ENCODE peak calls at places on chromosomes 1 and 21, in four cellular contexts. I, L, T and J are unnamed samples.

GRCh38 chr21:15729346-15729673 is 472 bp upstream of the USP25 start:
- DNase-seq in I (no peak), T (no peak), L (no peak), J (no peak)

GRCh38 chr21:29235714-29236197 is 63.0 kb upstream of the BACH1 start:
- DNase-seq in T (no peak), I (no peak), L (no peak), J (no peak)

GRCh38 chr1:246527402-246528088 is 20.5 kb upstream of the SMYD3 start:
- DNase-seq in I (no peak), L (no peak), T (no peak), J (no peak)

GRCh38 chr1:156667968-156668709 is 9.1 kb downstream of the NES start:
- DNase-seq in T (no peak), I (no peak), L (no peak), J (no peak)

GRCh38 chr1:942864-943533 is 16.1 kb downstream of the NOC2L start:
- DNase-seq in T (no peak), L (no peak), I (no peak), J (no peak)

GRCh38 chr1:100051893-100052292 is 80.8 kb downstream of the SASS6 start:
- DNase-seq in L (no peak), I (no peak), T (no peak), J (no peak)

GRCh38 chr21:40699366-40699765 is 147.6 kb downstream of the DSCAM start:
- DNase-seq in T (no peak), L (no peak), I (no peak), J (no peak)

GRCh38 chr1:229456016-229456415 is 22.1 kb upstream of the ACTA1 start:
- DNase-seq in T (no peak), L (no peak), I (no peak), J (no peak)

GRCh38 chr1:150836129-150836773 is 28.2 kb upstream of the CTSK start:
- DNase-seq in L (no peak), T (peak; percentile 37), I (no peak), J (no peak)

GRCh38 chr1:48059289-48059688 is 62.1 kb upstream of the TRABD2B start:
- DNase-seq in L (no peak), I (no peak), T (no peak), J (no peak)

GRCh38 chr1:147223740-147224615 is 1.2 kb downstream of the FMO5 start:
- DNase-seq in T (no peak), L (no peak), I (no peak), J (no peak)

GRCh38 chr1:27296773-27297214 is 25.2 kb upstream of the TMEM222 start:
- DNase-seq in I (peak; percentile 30), L (peak; percentile 64), T (peak; percentile 9), J (peak; percentile 84)

GRCh38 chr1:172585348-172585747 is 52.4 kb downstream of the SUCO start:
- DNase-seq in L (no peak), T (no peak), I (peak; percentile 49), J (no peak)

GRCh38 chr1:89525169-89525855 is 683 bp downstream of the LRRC8B start:
- DNase-seq in T (no peak), L (peak; percentile 82), I (no peak), J (peak; percentile 25)

GRCh38 chr1:43288785-43289466 is 3.5 kb upstream of the C1orf210 start:
- DNase-seq in L (no peak), T (no peak), I (no peak), J (no peak)

GRCh38 chr21:41766883-41767605 is at the start of gene RIPK4:
- DNase-seq in L (no peak), T (peak; percentile 85), I (no peak), J (no peak)

GRCh38 chr1:974293-974640 is 7.6 kb downstream of the PERM1 start:
- DNase-seq in L (no peak), I (no peak), T (no peak), J (no peak)